ENCODE peak calls at places on chromosomes 4 and X, in five cellular contexts. D, H, P, X and N are unnamed samples.

GRCh38 chr4:73019462-73020047 is 50.0 kb downstream of the COX18 start:
- DNase-seq in D (peak), H (no peak), P (peak), X (no peak), N (no peak)

GRCh38 chr4:27117453-27117852 is 256.8 kb downstream of the STIM2 start:
- DNase-seq in D (no peak), H (no peak), P (no peak), X (no peak), N (no peak)

GRCh38 chr4:86685401-86685800 is 91.3 kb downstream of the PTPN13 start:
- DNase-seq in D (peak), H (no peak), P (no peak), X (no peak), N (no peak)

GRCh38 chr4:187235456-187236170 is 512.0 kb upstream of the FAT1 start:
- DNase-seq in D (no peak), H (no peak), P (peak), X (no peak), N (no peak)

GRCh38 chr4:145935253-145936141 is 3.1 kb downstream of the ZNF827 start:
- DNase-seq in D (no peak), H (peak), P (peak), X (no peak), N (peak)

GRCh38 chr4:166816901-166817300 is 417.4 kb downstream of the SPOCK3 start:
- DNase-seq in D (no peak), H (no peak), P (no peak), X (no peak), N (no peak)

GRCh38 chr4:124713213-124713592 is 671 bp upstream of the ANKRD50 start:
- DNase-seq in D (peak), H (no peak), P (peak), X (peak), N (peak)

GRCh38 chr4:54107951-54108740 is 8.2 kb downstream of the GSX2 start:
- DNase-seq in D (no peak), H (no peak), P (no peak), X (no peak), N (no peak)

GRCh38 chr4:40918330-40918729 is 168.6 kb downstream of the NSUN7 start:
- DNase-seq in D (peak), H (no peak), P (no peak), X (no peak), N (no peak)

GRCh38 chr4:165394275-165394674 is 15.5 kb downstream of the CPE start:
- DNase-seq in D (no peak), H (no peak), P (no peak), X (no peak), N (no peak)

GRCh38 chr4:16516796-16517413 is 290.6 kb upstream of the TAPT1 start:
- DNase-seq in D (peak), H (no peak), P (peak), X (no peak), N (no peak)

GRCh38 chr4:107299646-107300045 is 263.5 kb upstream of the DKK2 start:
- DNase-seq in D (peak), H (no peak), P (no peak), X (no peak), N (no peak)

GRCh38 chrX:49793686-49794085 is 35.4 kb upstream of the PAGE4 start:
- DNase-seq in D (no peak), H (no peak), P (no peak), X (no peak), N (no peak)

GRCh38 chrX:40207626-40208025 is 109.9 kb upstream of the BCOR start:
- DNase-seq in D (peak), H (peak), P (no peak), X (no peak), N (peak)